ENCODE peak calls at places on chromosomes 7 and 10, in four cellular contexts. L is tibial nerve, I is hepatocyte, Q is lower lobe of right lung. A is an unnamed sample.

GRCh38 chr10:100621360-100622205 is 85.8 kb downstream of the HIF1AN start:
- DNase-seq in L (no peak), I (no peak), Q (no peak), A (no peak)

GRCh38 chr7:33745934-33746333 is 159.4 kb upstream of the BMPER start:
- DNase-seq in L (no peak), I (no peak), Q (no peak), A (no peak)

GRCh38 chr10:75492151-75492550 is 60.7 kb downstream of the LRMDA start:
- DNase-seq in L (no peak), I (no peak), Q (no peak), A (no peak)

GRCh38 chr10:102642553-102643345 is 1.5 kb upstream of the TRIM8 start:
- DNase-seq in L (peak), I (peak), Q (peak), A (no peak)

GRCh38 chr7:44378744-44379143 is 53.4 kb upstream of the CAMK2B start:
- DNase-seq in L (no peak), I (no peak), Q (no peak), A (no peak)

GRCh38 chr10:101629781-101630419 is 41.8 kb downstream of the DPCD start:
- DNase-seq in L (no peak), I (no peak), Q (no peak), A (no peak)

GRCh38 chr10:31171402-31172120 is 139.9 kb upstream of the ZNF438 start:
- DNase-seq in L (no peak), I (no peak), Q (no peak), A (no peak)

GRCh38 chr7:149790146-149790548 is 16.8 kb upstream of the ZNF467 start:
- DNase-seq in L (no peak), I (peak), Q (peak), A (no peak)

GRCh38 chr7:101814996-101815825 is 2.2 kb upstream of the CUX1 start:
- DNase-seq in L (no peak), I (peak), Q (peak), A (no peak)

GRCh38 chr10:61565819-61566560 is 96.7 kb upstream of the CABCOCO1 start:
- DNase-seq in L (no peak), I (no peak), Q (no peak), A (no peak)

GRCh38 chr7:156657681-156658080 is 17.1 kb downstream of the RNF32 start:
- DNase-seq in L (no peak), I (no peak), Q (no peak), A (no peak)

GRCh38 chr10:17348111-17349008 is 106.0 kb downstream of the ST8SIA6 start:
- DNase-seq in L (peak), I (peak), Q (no peak), A (peak)

GRCh38 chr7:47540387-47541093 is 41.4 kb downstream of the TNS3 start:
- DNase-seq in L (no peak), I (peak), Q (no peak), A (no peak)

GRCh38 chr7:38186593-38187314 is 8.7 kb downstream of the STARD3NL start:
- DNase-seq in L (no peak), I (no peak), Q (no peak), A (no peak)

GRCh38 chr7:95213809-95214492 is 110.4 kb downstream of the PON1 start:
- DNase-seq in L (peak), I (no peak), Q (no peak), A (peak)

GRCh38 chr7:24129597-24129996 is 154.4 kb upstream of the NPY start:
- DNase-seq in L (no peak), I (no peak), Q (no peak), A (no peak)

GRCh38 chr7:16063241-16063640 is 358.1 kb downstream of the CRPPA start:
- DNase-seq in L (no peak), I (no peak), Q (no peak), A (no peak)

GRCh38 chr7:117274951-117275350 is 47.9 kb downstream of the WNT2 start:
- DNase-seq in L (no peak), I (no peak), Q (no peak), A (no peak)

GRCh38 chr10:128469515-128469914 is 343.3 kb upstream of the MKI67 start:
- DNase-seq in L (no peak), I (no peak), Q (no peak), A (no peak)

GRCh38 chr7:43650457-43651052 is 67.6 kb downstream of the STK17A start:
- DNase-seq in L (no peak), I (no peak), Q (no peak), A (no peak)

GRCh38 chr10:73413108-73413527 is 740 bp downstream of the ANXA7 start:
- DNase-seq in L (peak), I (peak), Q (no peak), A (no peak)

GRCh38 chr7:102395958-102396709 is at the start of gene PRKRIP1:
- DNase-seq in L (peak), I (peak), Q (peak), A (peak)

GRCh38 chr10:76382381-76382851 is 951.0 kb downstream of the LRMDA start:
- DNase-seq in L (no peak), I (no peak), Q (no peak), A (no peak)

GRCh38 chr10:10935032-10935431 is 82.6 kb upstream of the CELF2 start:
- DNase-seq in L (no peak), I (no peak), Q (no peak), A (no peak)

GRCh38 chr10:52474265-52474664 is 160.2 kb downstream of the DKK1 start:
- DNase-seq in L (no peak), I (no peak), Q (no peak), A (no peak)

GRCh38 chr10:119370046-119370770 is 162.8 kb downstream of the GRK5 start:
- DNase-seq in L (peak), I (peak), Q (no peak), A (no peak)

GRCh38 chr7:156781972-156782371 is 111.0 kb downstream of the LMBR1 start:
- DNase-seq in L (no peak), I (no peak), Q (no peak), A (no peak)

GRCh38 chr10:110278562-110278961 is 26.2 kb downstream of the SMNDC1 start:
- DNase-seq in L (no peak), I (no peak), Q (no peak), A (no peak)

GRCh38 chr10:35364808-35365207 is 28.5 kb downstream of the CCNY start:
- DNase-seq in L (no peak), I (peak), Q (no peak), A (no peak)

GRCh38 chr7:65371468-65371867 is 2.2 kb upstream of the ZNF92 start:
- DNase-seq in L (no peak), I (peak), Q (no peak), A (no peak)

GRCh38 chr7:140475747-140476333 is 3.5 kb downstream of the MKRN1 start:
- DNase-seq in L (peak), I (peak), Q (no peak), A (no peak)

GRCh38 chr7:157018328-157018996 is 8.0 kb upstream of the MNX1 start:
- DNase-seq in L (no peak), I (no peak), Q (no peak), A (no peak)

GRCh38 chr7:118068-118802 is 74.1 kb upstream of the FAM20C start:
- DNase-seq in L (no peak), I (peak), Q (no peak), A (no peak)

GRCh38 chr10:132102717-132103110 is 37.0 kb downstream of the JAKMIP3 start:
- DNase-seq in L (no peak), I (no peak), Q (no peak), A (no peak)

GRCh38 chr7:151705744-151706567 is 171.0 kb downstream of the PRKAG2 start:
- DNase-seq in L (no peak), I (peak), Q (peak), A (no peak)

GRCh38 chr7:106170651-106171050 is 58.5 kb upstream of the SYPL1 start:
- DNase-seq in L (no peak), I (no peak), Q (no peak), A (no peak)

GRCh38 chr10:77497748-77498147 is 139.9 kb downstream of the KCNMA1 start:
- DNase-seq in L (no peak), I (no peak), Q (no peak), A (no peak)

GRCh38 chr7:3076163-3076562 is 32.5 kb upstream of the CARD11 start:
- DNase-seq in L (no peak), I (no peak), Q (no peak), A (no peak)

GRCh38 chr7:3078458-3078857 is 34.8 kb upstream of the CARD11 start:
- DNase-seq in L (no peak), I (no peak), Q (no peak), A (no peak)

GRCh38 chr7:3075441-3075840 is 31.8 kb upstream of the CARD11 start:
- DNase-seq in L (no peak), I (no peak), Q (no peak), A (no peak)

GRCh38 chr7:3073763-3074460 is 30.2 kb upstream of the CARD11 start:
- DNase-seq in L (no peak), I (no peak), Q (no peak), A (no peak)

GRCh38 chr7:3076700-3077099 is 33.0 kb upstream of the CARD11 start:
- DNase-seq in L (no peak), I (no peak), Q (no peak), A (no peak)
- H3K27ac ChIP-seq in L (no peak), I (no peak), Q (no peak), A (no peak)

GRCh38 chr10:45501791-45502190 is 127.8 kb downstream of the ALOX5 start:
- DNase-seq in L (no peak), I (no peak), Q (no peak), A (no peak)
- H3K27ac ChIP-seq in L (no peak), I (no peak), Q (no peak), A (no peak)

GRCh38 chr7:108613949-108614381 is 44.3 kb downstream of the DNAJB9 start:
- DNase-seq in L (no peak), I (peak), Q (no peak), A (no peak)

GRCh38 chr7:108618056-108618455 is 48.4 kb downstream of the DNAJB9 start:
- DNase-seq in L (no peak), I (no peak), Q (no peak), A (no peak)

GRCh38 chr7:108613147-108613948 is 43.7 kb downstream of the DNAJB9 start:
- DNase-seq in L (no peak), I (peak), Q (no peak), A (no peak)

GRCh38 chr7:108611268-108611667 is 41.6 kb downstream of the DNAJB9 start:
- DNase-seq in L (no peak), I (no peak), Q (no peak), A (no peak)

DNA sequence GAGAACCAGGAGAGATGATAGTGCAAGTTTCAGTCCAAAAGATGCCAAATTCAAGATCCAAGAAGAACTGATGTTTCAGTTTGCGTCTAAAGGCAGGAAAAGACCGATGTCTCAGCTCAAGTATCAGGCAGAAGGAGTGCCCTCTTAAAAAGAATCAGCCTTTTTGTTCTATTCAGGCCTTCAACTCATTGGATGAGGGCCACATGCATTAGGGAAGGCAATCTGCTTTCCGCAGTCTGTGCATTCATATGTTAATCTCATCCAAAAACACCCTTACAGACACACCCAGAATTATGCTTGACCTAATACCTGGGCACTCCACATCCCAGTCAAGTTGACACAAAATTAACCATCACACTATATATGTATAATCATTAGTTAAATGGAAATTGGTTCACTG is 45.2 kb downstream of the DNAJB9 start:
- DNase-seq in L (no peak), I (no peak), Q (no peak), A (no peak)
- H3K27ac ChIP-seq in L (no peak), I (no peak), Q (no peak), A (no peak)

DNA sequence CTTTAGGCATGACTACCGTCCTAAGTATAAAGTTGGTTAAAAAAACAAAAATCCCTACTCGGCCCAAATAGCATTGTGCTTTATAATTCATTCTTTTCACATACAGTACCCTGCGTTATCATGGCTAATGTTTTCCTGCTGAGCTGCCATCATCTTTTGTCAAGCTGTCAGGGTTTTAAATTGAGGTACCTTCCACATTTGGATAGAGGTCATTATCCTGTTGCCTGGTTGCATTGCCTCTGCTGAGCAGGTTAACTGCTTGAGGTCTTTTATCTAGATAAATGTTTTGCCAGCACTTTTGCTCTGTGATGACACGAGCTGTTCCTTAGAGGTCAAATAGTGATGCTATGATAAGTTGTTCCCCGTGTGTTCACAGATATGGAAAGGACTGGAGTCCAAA is 94.4 kb upstream of the FZD1 start:
- DNase-seq in L (no peak), I (no peak), Q (no peak), A (no peak)
- H3K27ac ChIP-seq in L (no peak), I (no peak), Q (no peak), A (no peak)

GRCh38 chr10:26746111-26746510 is 48.6 kb downstream of the PDSS1 start:
- DNase-seq in L (no peak), I (no peak), Q (no peak), A (no peak)
- H3K27ac ChIP-seq in L (no peak), I (no peak), Q (no peak), A (no peak)

A was measured in thoracic aorta.